ENCODE peak calls at places on chromosomes 16 and 17, in four cellular contexts. One of them, this sample, is unnamed.

GRCh38 chr17:10314332-10314731 is 58.5 kb downstream of the MYH13 start:
- DNase-seq in esophagus muscularis mucosa: no peak
- DNase-seq in A549: no peak
- DNase-seq in stomach: no peak
- DNase-seq in this sample: no peak

GRCh38 chr17:3528604-3529511 is 28.8 kb downstream of the TRPV3 start:
- DNase-seq in esophagus muscularis mucosa: no peak
- DNase-seq in A549: no peak
- DNase-seq in stomach: no peak
- DNase-seq in this sample: peak; percentile 29

GRCh38 chr16:4142268-4142667 is 26.0 kb upstream of the ADCY9 start:
- DNase-seq in esophagus muscularis mucosa: no peak
- DNase-seq in A549: no peak
- DNase-seq in stomach: no peak
- DNase-seq in this sample: no peak

GRCh38 chr17:81859906-81860755 is at the start of gene P4HB:
- DNase-seq in esophagus muscularis mucosa: no peak
- DNase-seq in A549: no peak
- DNase-seq in stomach: no peak
- DNase-seq in this sample: no peak

GRCh38 chr17:16381496-16381820 is 567 bp downstream of the UBB start:
- DNase-seq in esophagus muscularis mucosa: no peak
- DNase-seq in A549: no peak
- DNase-seq in stomach: no peak
- DNase-seq in this sample: no peak

GRCh38 chr17:69344939-69345338 is 18.0 kb upstream of the ABCA5 start:
- DNase-seq in esophagus muscularis mucosa: no peak
- DNase-seq in A549: peak; percentile 31
- DNase-seq in stomach: no peak
- DNase-seq in this sample: no peak

GRCh38 chr16:2799852-2800226 is 1.6 kb downstream of the PRSS41 start:
- DNase-seq in esophagus muscularis mucosa: no peak
- DNase-seq in A549: no peak
- DNase-seq in stomach: peak; percentile 67
- DNase-seq in this sample: no peak

GRCh38 chr17:1957037-1957436 is 68.1 kb downstream of the RTN4RL1 start:
- DNase-seq in esophagus muscularis mucosa: no peak
- DNase-seq in A549: no peak
- DNase-seq in stomach: no peak
- DNase-seq in this sample: no peak

GRCh38 chr16:66275795-66276428 is 90.6 kb upstream of the CDH5 start:
- DNase-seq in esophagus muscularis mucosa: no peak
- DNase-seq in A549: peak; percentile 65
- DNase-seq in stomach: peak; percentile 45
- DNase-seq in this sample: no peak

GRCh38 chr17:39212200-39212810 is 12.2 kb downstream of the RPL19 start:
- DNase-seq in esophagus muscularis mucosa: no peak
- DNase-seq in A549: no peak
- DNase-seq in stomach: no peak
- DNase-seq in this sample: no peak

GRCh38 chr16:4882261-4882632 is 35.0 kb downstream of the UBN1 start:
- DNase-seq in esophagus muscularis mucosa: no peak
- DNase-seq in A549: no peak
- DNase-seq in stomach: no peak
- DNase-seq in this sample: peak; percentile 53

GRCh38 chr16:21083729-21084268 is 66.8 kb downstream of the DNAH3 start:
- DNase-seq in esophagus muscularis mucosa: peak; percentile 91
- DNase-seq in A549: peak; percentile 25
- DNase-seq in stomach: peak; percentile 71
- DNase-seq in this sample: peak; percentile 64

GRCh38 chr17:66652840-66653507 is 181.9 kb upstream of the CACNG5 start:
- DNase-seq in esophagus muscularis mucosa: no peak
- DNase-seq in A549: no peak
- DNase-seq in stomach: no peak
- DNase-seq in this sample: no peak

GRCh38 chr17:37490022-37490587 is 414 bp downstream of the DUSP14 start:
- DNase-seq in esophagus muscularis mucosa: peak; percentile 92
- DNase-seq in A549: peak; percentile 46
- DNase-seq in stomach: peak; percentile 63
- DNase-seq in this sample: peak; percentile 53

GRCh38 chr16:87507351-87508069 is 14.7 kb upstream of the ZCCHC14 start:
- DNase-seq in esophagus muscularis mucosa: no peak
- DNase-seq in A549: no peak
- DNase-seq in stomach: no peak
- DNase-seq in this sample: no peak

GRCh38 chr16:87266846-87267245 is 50.3 kb downstream of the C16orf95 start:
- DNase-seq in esophagus muscularis mucosa: no peak
- DNase-seq in A549: no peak
- DNase-seq in stomach: no peak
- DNase-seq in this sample: no peak

GRCh38 chr16:47719713-47720112 is 258.6 kb downstream of the PHKB start:
- DNase-seq in esophagus muscularis mucosa: no peak
- DNase-seq in A549: no peak
- DNase-seq in stomach: no peak
- DNase-seq in this sample: no peak

DNA sequence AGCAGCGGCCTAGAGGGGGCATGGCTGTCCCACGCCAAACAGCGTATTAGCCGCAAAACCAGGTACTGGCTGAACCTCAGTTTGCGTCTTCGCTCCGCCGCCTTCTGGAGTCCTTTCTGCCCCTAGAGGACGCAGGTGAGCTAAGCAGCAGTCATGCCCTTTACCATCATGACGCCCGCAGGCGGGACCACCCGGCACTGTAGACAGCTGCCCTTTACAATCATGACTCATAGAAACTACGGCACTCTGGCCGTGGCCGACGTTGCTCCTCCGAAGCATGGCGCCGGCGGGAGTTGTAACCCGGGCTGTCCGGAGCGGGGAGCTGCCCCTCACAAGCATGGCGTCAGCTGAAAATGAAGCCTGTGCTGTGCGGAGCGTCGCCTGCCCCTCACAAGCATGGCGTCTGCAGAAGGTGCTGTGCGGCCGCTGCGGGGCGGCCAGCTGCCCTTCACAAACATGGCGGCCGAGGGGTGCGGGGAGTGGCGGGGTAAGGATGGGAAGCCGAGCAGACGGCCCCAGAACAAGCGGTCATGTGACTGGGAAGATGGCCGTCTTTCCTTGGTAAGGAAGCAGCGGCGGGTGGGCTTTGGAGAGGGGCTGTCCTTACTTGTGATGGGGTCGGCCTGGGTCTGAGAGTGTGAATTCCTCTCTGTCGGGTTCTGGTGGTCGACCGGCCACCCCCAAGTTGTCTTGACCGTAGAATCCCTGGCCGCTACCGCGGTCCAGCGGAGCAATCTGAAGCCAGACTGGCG is at the start of gene VPS35L:
- DNase-seq in esophagus muscularis mucosa: peak; percentile 99
- DNase-seq in A549: peak; percentile 98
- DNase-seq in stomach: peak; percentile 97
- DNase-seq in this sample: peak; percentile 99
- TF ChIP-seq EP300 in esophagus muscularis mucosa: no peak
- TF ChIP-seq EP300 in A549: no peak
- TF ChIP-seq EP300 in stomach: peak; percentile 11
- TF ChIP-seq EP300 in this sample: no peak

DNA sequence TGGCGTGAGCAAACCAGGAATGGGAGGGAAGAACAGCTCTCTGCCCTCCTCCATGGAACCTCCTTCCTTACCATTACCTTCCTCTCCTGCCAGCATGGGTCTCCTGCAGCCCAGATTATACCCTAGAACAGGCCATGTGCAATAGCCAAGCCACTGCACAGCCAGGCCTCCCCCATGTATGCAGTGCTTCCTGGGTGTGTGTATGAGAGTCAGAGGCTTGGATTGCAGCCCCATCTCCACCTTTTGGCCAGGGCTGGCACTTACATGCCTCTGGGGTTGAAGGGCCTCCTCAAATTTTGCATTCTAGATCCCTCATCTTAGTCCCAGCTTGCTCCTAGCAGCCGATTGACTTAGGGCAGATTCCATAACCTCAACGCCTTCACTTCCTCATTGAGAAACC is 133.7 kb downstream of the GSG1L start:
- DNase-seq in esophagus muscularis mucosa: no peak
- DNase-seq in A549: no peak
- DNase-seq in stomach: no peak
- DNase-seq in this sample: no peak
- TF ChIP-seq EP300 in esophagus muscularis mucosa: no peak
- TF ChIP-seq EP300 in A549: no peak
- TF ChIP-seq EP300 in stomach: no peak
- TF ChIP-seq EP300 in this sample: no peak

GRCh38 chr17:76481091-76481655 is 13.8 kb downstream of the AANAT start:
- DNase-seq in esophagus muscularis mucosa: no peak
- DNase-seq in A549: no peak
- DNase-seq in stomach: no peak
- DNase-seq in this sample: no peak
- TF ChIP-seq EP300 in esophagus muscularis mucosa: no peak
- TF ChIP-seq EP300 in A549: no peak
- TF ChIP-seq EP300 in stomach: no peak
- TF ChIP-seq EP300 in this sample: no peak

DNA sequence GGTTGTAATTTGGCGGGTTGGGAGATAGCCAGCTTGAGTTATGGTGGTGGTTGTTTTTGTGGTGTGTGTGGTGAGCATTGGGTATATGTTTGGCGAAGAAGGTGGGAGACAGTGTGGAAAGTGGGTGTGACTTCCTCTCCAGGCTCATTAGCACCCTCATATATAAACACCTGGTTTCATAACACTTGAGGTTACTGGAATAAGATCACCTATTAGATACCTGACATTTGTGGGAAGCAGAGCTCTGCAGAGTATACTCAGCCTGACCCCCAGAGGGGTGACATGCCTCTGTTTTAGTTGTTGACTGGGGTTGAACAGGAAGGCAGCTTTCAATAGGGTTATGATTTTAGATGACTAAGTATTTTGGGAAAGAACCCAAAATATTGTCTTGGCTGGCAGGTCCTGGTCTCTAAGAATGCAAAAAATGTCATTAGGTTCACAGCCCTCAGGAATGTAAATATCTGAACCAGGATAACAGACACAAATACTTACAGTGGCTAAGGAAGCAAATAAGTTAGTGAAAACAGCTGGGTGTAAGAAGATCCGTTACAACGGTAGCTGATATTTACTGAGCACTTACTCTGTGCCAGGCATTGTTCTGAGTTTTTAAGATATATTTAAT is 18.3 kb upstream of the EFCAB13 start:
- DNase-seq in esophagus muscularis mucosa: no peak
- DNase-seq in A549: peak; percentile 35
- DNase-seq in stomach: no peak
- DNase-seq in this sample: no peak
- TF ChIP-seq EP300 in esophagus muscularis mucosa: no peak
- TF ChIP-seq EP300 in A549: peak; percentile 26
- TF ChIP-seq EP300 in stomach: no peak
- TF ChIP-seq EP300 in this sample: no peak

GRCh38 chr17:21524211-21524591 is 148.0 kb downstream of the KCNJ12 start:
- DNase-seq in esophagus muscularis mucosa: no peak
- DNase-seq in A549: no peak
- DNase-seq in stomach: no peak
- DNase-seq in this sample: no peak
- TF ChIP-seq EP300 in esophagus muscularis mucosa: no peak
- TF ChIP-seq EP300 in A549: no peak
- TF ChIP-seq EP300 in stomach: no peak
- TF ChIP-seq EP300 in this sample: no peak

DNA sequence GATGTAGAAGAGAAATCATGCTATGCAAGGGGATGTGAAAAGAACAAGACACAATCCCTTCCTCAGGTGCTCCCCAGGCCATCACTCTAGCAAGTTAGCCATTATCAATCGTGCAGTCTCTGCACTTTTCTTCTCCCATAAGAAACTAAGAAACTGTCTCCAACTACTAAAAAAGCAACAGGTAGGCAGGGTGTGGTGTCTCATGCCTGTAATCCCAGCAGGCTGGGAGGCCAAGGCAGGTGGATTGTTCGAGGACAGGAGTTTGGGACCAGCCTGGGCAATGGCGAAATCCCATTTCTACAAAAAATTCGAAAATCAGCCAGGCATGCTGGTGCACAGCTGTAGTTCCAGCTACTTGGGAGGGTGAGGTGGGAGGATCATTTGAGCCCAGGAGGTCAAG is 13.8 kb downstream of the PARN start:
- DNase-seq in esophagus muscularis mucosa: no peak
- DNase-seq in A549: no peak
- DNase-seq in stomach: no peak
- DNase-seq in this sample: no peak
- TF ChIP-seq EP300 in esophagus muscularis mucosa: no peak
- TF ChIP-seq EP300 in A549: no peak
- TF ChIP-seq EP300 in stomach: no peak
- TF ChIP-seq EP300 in this sample: no peak